ENCODE peak calls at places on chromosomes 16 and 17, in seven cellular contexts. N, T, L, B, E, M and I are unnamed samples.

GRCh38 chr17:63497708-63498483 is 21.0 kb downstream of the ACE start:
- DNase-seq in T (no peak), M (peak; percentile 4), E (no peak), B (peak; percentile 60), N (peak; percentile 62), L (peak; percentile 23), I (peak; percentile 38)

GRCh38 chr16:86393907-86394626 is 116.3 kb upstream of the FOXF1 start:
- DNase-seq in L (no peak), T (no peak), N (no peak), M (no peak), B (no peak), E (no peak), I (no peak)

GRCh38 chr17:42118545-42118944 is 2.6 kb downstream of the KAT2A start:
- DNase-seq in B (peak; percentile 44), N (peak; percentile 52), M (no peak), L (no peak), T (no peak), E (peak; percentile 51), I (peak; percentile 57)

GRCh38 chr17:43040655-43041054 is 15.6 kb downstream of the RND2 start:
- DNase-seq in L (no peak), M (no peak), E (no peak), B (no peak), N (peak; percentile 81), T (no peak), I (no peak)

GRCh38 chr17:63480826-63481487 is 4.1 kb downstream of the ACE start:
- DNase-seq in B (no peak), L (no peak), E (no peak), T (no peak), M (no peak), N (no peak), I (no peak)

GRCh38 chr16:4663756-4664465 is 29.5 kb upstream of the NUDT16L1 start:
- DNase-seq in M (peak; percentile 21), T (no peak), L (no peak), B (no peak), E (no peak), N (peak; percentile 94), I (no peak)

GRCh38 chr16:57606147-57606846 is 22.1 kb upstream of the ADGRG1 start:
- DNase-seq in L (no peak), T (no peak), B (no peak), E (no peak), N (no peak), M (no peak), I (no peak)

GRCh38 chr16:1640261-1640956 is 28.2 kb downstream of the CRAMP1 start:
- DNase-seq in T (no peak), E (no peak), M (no peak), N (no peak), L (no peak), B (no peak), I (no peak)

GRCh38 chr17:49407981-49408501 is 6.6 kb downstream of the PHB1 start:
- DNase-seq in M (peak; percentile 43), T (peak; percentile 90), L (peak; percentile 77), B (peak; percentile 87), N (peak; percentile 87), E (peak; percentile 61), I (peak; percentile 80)

GRCh38 chr17:7404737-7405412 is 978 bp upstream of the TMEM256 start:
- DNase-seq in E (peak; percentile 83), L (no peak), B (peak; percentile 90), N (no peak), M (no peak), T (no peak), I (no peak)

GRCh38 chr16:77833906-77834599 is 45.7 kb downstream of the VAT1L start:
- DNase-seq in E (peak; percentile 82), N (no peak), M (peak; percentile 97), L (no peak), B (peak; percentile 65), T (no peak), I (no peak)

GRCh38 chr17:4785311-4786110 is 653 bp downstream of the VMO1 start:
- DNase-seq in B (no peak), N (no peak), M (no peak), L (no peak), E (peak; percentile 50), T (no peak), I (no peak)

GRCh38 chr17:32840241-32840640 is 36.7 kb downstream of the MYO1D start:
- DNase-seq in B (no peak), E (no peak), N (no peak), L (no peak), T (no peak), M (no peak), I (no peak)

GRCh38 chr17:64975318-64976087 is 56.2 kb upstream of the LRRC37A3 start:
- DNase-seq in L (peak; percentile 99), M (peak; percentile 89), B (peak; percentile 88), N (peak; percentile 87), E (peak; percentile 98), T (peak; percentile 97), I (peak; percentile 95)

GRCh38 chr17:50697663-50698272 is 9.9 kb downstream of the ANKRD40 start:
- DNase-seq in M (no peak), B (no peak), L (peak; percentile 61), T (no peak), E (no peak), N (no peak), I (no peak)

GRCh38 chr17:146546-146945 is 9.2 kb downstream of the SCGB1C2 start:
- DNase-seq in L (no peak), M (no peak), N (no peak), B (no peak), T (no peak), E (no peak), I (no peak)

GRCh38 chr17:2692781-2693135 is 18.8 kb downstream of the CLUH start:
- DNase-seq in N (no peak), B (no peak), T (no peak), L (no peak), M (no peak), E (no peak), I (no peak)

GRCh38 chr16:17748005-17748719 is 277.4 kb upstream of the XYLT1 start:
- DNase-seq in E (no peak), N (no peak), T (no peak), M (no peak), B (peak; percentile 43), L (no peak), I (no peak)

GRCh38 chr17:48498168-48498840 is 32.5 kb downstream of the HOXB1 start:
- DNase-seq in T (no peak), L (peak; percentile 93), E (no peak), B (no peak), M (no peak), N (no peak), I (no peak)

GRCh38 chr17:19647697-19648474 is 665 bp upstream of the ALDH3A2 start:
- DNase-seq in L (peak; percentile 58), E (peak; percentile 89), N (peak; percentile 37), T (peak; percentile 73), B (peak; percentile 82), M (peak; percentile 66), I (no peak)

GRCh38 chr17:51748749-51749604 is 409.5 kb downstream of the CA10 start:
- DNase-seq in B (no peak), E (no peak), N (no peak), L (no peak), T (peak; percentile 21), M (no peak), I (no peak)

GRCh38 chr17:71633391-71633849 is 487.4 kb upstream of the SOX9 start:
- DNase-seq in E (peak; percentile 89), M (peak; percentile 97), B (no peak), N (no peak), T (peak; percentile 20), L (peak; percentile 98), I (no peak)

GRCh38 chr17:73468221-73468620 is 156.4 kb upstream of the CDC42EP4 start:
- DNase-seq in B (no peak), T (no peak), N (no peak), L (no peak), M (no peak), E (no peak), I (no peak)

GRCh38 chr16:70556063-70556462 is 32.4 kb downstream of the SF3B3 start:
- DNase-seq in M (no peak), L (no peak), N (no peak), E (no peak), T (no peak), B (no peak), I (no peak)

GRCh38 chr16:11105038-11105903 is 150.7 kb downstream of the SOCS1 start:
- DNase-seq in L (peak; percentile 22), B (no peak), M (peak; percentile 97), E (peak; percentile 95), N (peak; percentile 90), T (peak; percentile 78), I (peak; percentile 75)

GRCh38 chr17:15451681-15452080 is 15.7 kb downstream of the CDRT4 start:
- DNase-seq in T (no peak), N (no peak), L (no peak), M (no peak), E (peak; percentile 4), B (no peak), I (no peak)

GRCh38 chr17:2691069-2691871 is 20.3 kb downstream of the CLUH start:
- DNase-seq in T (no peak), L (no peak), N (no peak), E (no peak), M (no peak), B (no peak), I (no peak)

GRCh38 chr17:80995131-80995530 is 3.5 kb downstream of the CHMP6 start:
- DNase-seq in M (no peak), B (no peak), L (no peak), T (no peak), E (no peak), N (no peak), I (no peak)
- H3K9me3 ChIP-seq in M (no peaks in the 10 kb centered on the region), B (no peaks in the 10 kb centered on the region), L (no peaks in the 10 kb centered on the region), T (no peaks in the 10 kb centered on the region), E (no peaks in the 10 kb centered on the region), N (no peaks in the 10 kb centered on the region), I (no peaks in the 10 kb centered on the region)

DNA sequence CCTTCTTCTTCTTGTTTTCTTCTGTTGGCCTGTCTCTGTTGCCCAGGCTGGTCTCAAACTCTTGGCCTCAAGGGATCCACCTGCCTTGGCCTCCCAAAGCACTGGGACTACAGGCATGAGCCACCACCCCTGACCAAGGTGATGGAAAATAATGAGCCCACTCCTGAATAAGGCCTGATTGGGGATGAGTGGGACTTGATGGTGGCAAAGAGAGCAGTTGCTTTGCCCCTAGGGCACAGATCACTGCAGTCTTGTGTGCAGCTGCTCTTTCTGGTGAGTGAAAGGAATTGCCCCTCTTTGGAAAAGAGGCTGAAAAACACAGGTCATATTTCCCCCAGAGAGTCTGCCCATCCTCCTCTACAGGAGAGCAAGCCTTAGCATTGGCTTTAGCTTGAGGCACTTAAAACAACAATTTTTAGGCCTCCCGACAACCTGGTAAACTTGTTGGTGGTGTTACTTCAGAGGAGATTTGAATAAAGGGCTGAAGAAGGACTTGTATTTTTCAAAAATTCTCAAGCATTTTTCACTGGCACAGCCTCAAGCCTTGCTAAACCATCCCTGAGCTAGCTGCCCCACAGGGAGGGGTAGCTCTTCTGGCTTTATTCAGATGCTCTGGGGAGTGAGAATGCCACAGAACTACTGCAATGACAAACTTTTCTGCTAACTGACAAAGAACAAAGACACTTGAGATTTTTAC is 6.1 kb upstream of the PDP2 start:
- DNase-seq in T (no peak), N (no peak), E (peak; percentile 61), B (no peak), M (peak; percentile 68), L (peak; percentile 8), I (no peak)
- H3K4me2 ChIP-seq in T (no peak overlapping the region), N (peak overlapping the region; percentile 36), E (peak overlapping the region; percentile 36), B (no peak overlapping the region), M (no peak overlapping the region), L (no peak overlapping the region), I (no peak overlapping the region)

GRCh38 chr16:75007443-75007842 is 8.6 kb downstream of the ZNRF1 start:
- DNase-seq in T (no peak), E (no peak), B (no peak), N (no peak), M (no peak), L (no peak), I (no peak)
- H3K9me3 ChIP-seq in T (no peaks in the 10 kb centered on the region), E (no peaks in the 10 kb centered on the region), B (no peaks in the 10 kb centered on the region), N (no peaks in the 10 kb centered on the region), M (no peaks in the 10 kb centered on the region), L (no peaks in the 10 kb centered on the region), I (no peaks in the 10 kb centered on the region)

GRCh38 chr16:66507731-66508239 is 42.1 kb downstream of the TK2 start:
- DNase-seq in E (no peak), L (no peak), M (no peak), T (no peak), N (no peak), B (no peak), I (no peak)
- H3K4me2 ChIP-seq in E (no peak overlapping the region), L (peak overlapping the region; percentile 74), M (no peak overlapping the region), T (no peak overlapping the region), N (no peak overlapping the region), B (no peak overlapping the region), I (no peak overlapping the region)